ENCODE peak calls at places on chromosomes 6 and 20, in five cellular contexts. R is body of pancreas, D is Panc1, Z is hepatocyte, Y is lower lobe of right lung. Q is an unnamed sample.

GRCh38 chr6:109389650-109390274 is 7.5 kb upstream of the CD164 start:
- DNase-seq in R (no peak), D (no peak), Z (no peak), Y (no peak), Q (no peak)

GRCh38 chr6:81511423-81511822 is 241.1 kb downstream of the TENT5A start:
- DNase-seq in R (no peak), D (no peak), Z (no peak), Y (no peak), Q (no peak)

GRCh38 chr6:72940265-72940664 is 285.0 kb downstream of the KHDC1L start:
- DNase-seq in R (no peak), D (no peak), Z (no peak), Y (no peak), Q (no peak)

GRCh38 chr6:150229775-150230561 is 87.1 kb downstream of the PPP1R14C start:
- DNase-seq in R (no peak), D (no peak), Z (no peak), Y (no peak), Q (no peak)

GRCh38 chr6:34272022-34272926 is 23.5 kb upstream of the SMIM29 start:
- DNase-seq in R (peak; percentile 32), D (no peak), Z (no peak), Y (peak; percentile 63), Q (peak; percentile 87)

GRCh38 chr6:167787896-167788530 is 38.7 kb upstream of the AFDN start:
- DNase-seq in R (no peak), D (no peak), Z (no peak), Y (no peak), Q (peak; percentile 40)

GRCh38 chr6:108945686-108946158 is 97.5 kb downstream of the ARMC2 start:
- DNase-seq in R (peak; percentile 76), D (no peak), Z (no peak), Y (peak; percentile 53), Q (peak; percentile 86)

GRCh38 chr20:17394411-17394810 is 136.8 kb downstream of the BFSP1 start:
- DNase-seq in R (no peak), D (no peak), Z (no peak), Y (no peak), Q (no peak)

GRCh38 chr20:24673678-24674570 is 204.5 kb downstream of the SYNDIG1 start:
- DNase-seq in R (no peak), D (no peak), Z (no peak), Y (no peak), Q (peak; percentile 48)

GRCh38 chr6:19988555-19988954 is 151.4 kb downstream of the ID4 start:
- DNase-seq in R (no peak), D (no peak), Z (peak; percentile 58), Y (no peak), Q (no peak)

GRCh38 chr6:148509789-148510581 is 167.3 kb downstream of the SASH1 start:
- DNase-seq in R (peak; percentile 48), D (no peak), Z (peak; percentile 56), Y (peak; percentile 75), Q (no peak)

GRCh38 chr20:36126836-36127529 is 27.6 kb upstream of the EPB41L1 start:
- DNase-seq in R (no peak), D (no peak), Z (no peak), Y (no peak), Q (no peak)

GRCh38 chr6:6851059-6851658 is 256.6 kb upstream of the RREB1 start:
- DNase-seq in R (peak; percentile 92), D (no peak), Z (peak; percentile 75), Y (peak; percentile 62), Q (no peak)

GRCh38 chr6:166608819-166609218 is 18.2 kb downstream of the RPS6KA2 start:
- DNase-seq in R (no peak), D (no peak), Z (no peak), Y (no peak), Q (no peak)

GRCh38 chr20:21089421-21089820 is 16.7 kb downstream of the LINC00237 start:
- DNase-seq in R (no peak), D (no peak), Z (no peak), Y (no peak), Q (no peak)

GRCh38 chr20:5126512-5127203 is at the start of gene CDS2:
- DNase-seq in R (peak; percentile 100), D (peak; percentile 97), Z (peak; percentile 99), Y (peak; percentile 100), Q (peak; percentile 100)

GRCh38 chr6:31402324-31403282 is 792 bp upstream of the MICA start:
- DNase-seq in R (peak; percentile 22), D (no peak), Z (peak; percentile 57), Y (no peak), Q (no peak)

GRCh38 chr20:56752274-56752673 is 123.2 kb downstream of the TFAP2C start:
- DNase-seq in R (no peak), D (no peak), Z (no peak), Y (no peak), Q (no peak)

GRCh38 chr20:1075564-1075963 is 42.8 kb upstream of the PSMF1 start:
- DNase-seq in R (no peak), D (no peak), Z (no peak), Y (no peak), Q (no peak)

GRCh38 chr6:71238351-71238750 is 50.3 kb upstream of the OGFRL1 start:
- DNase-seq in R (no peak), D (no peak), Z (no peak), Y (no peak), Q (no peak)

GRCh38 chr20:555933-556332 is 12.3 kb upstream of the CSNK2A1 start:
- DNase-seq in R (no peak), D (no peak), Z (peak; percentile 69), Y (no peak), Q (no peak)

GRCh38 chr6:69594405-69594804 is 202.4 kb downstream of the LMBRD1 start:
- DNase-seq in R (no peak), D (no peak), Z (no peak), Y (no peak), Q (no peak)

GRCh38 chr20:10713161-10713560 is 39.4 kb upstream of the JAG1 start:
- DNase-seq in R (peak; percentile 34), D (no peak), Z (no peak), Y (no peak), Q (no peak)

GRCh38 chr6:36098920-36099647 is 31.2 kb upstream of the MAPK13 start:
- DNase-seq in R (no peak), D (no peak), Z (peak; percentile 27), Y (no peak), Q (no peak)

GRCh38 chr20:5770240-5770986 is 20.2 kb downstream of the SHLD1 start:
- DNase-seq in R (no peak), D (no peak), Z (no peak), Y (no peak), Q (no peak)

GRCh38 chr6:43673444-43674063 is 14.0 kb downstream of the MRPS18A start:
- DNase-seq in R (peak; percentile 72), D (no peak), Z (no peak), Y (no peak), Q (no peak)

GRCh38 chr6:27303613-27304272 is 8.3 kb downstream of the POM121L2 start:
- DNase-seq in R (no peak), D (no peak), Z (no peak), Y (no peak), Q (no peak)

GRCh38 chr6:71209626-71210025 is 79.0 kb upstream of the OGFRL1 start:
- DNase-seq in R (no peak), D (no peak), Z (no peak), Y (no peak), Q (no peak)

GRCh38 chr6:169404828-169405227 is 151.2 kb upstream of the THBS2 start:
- DNase-seq in R (no peak), D (no peak), Z (no peak), Y (no peak), Q (no peak)

GRCh38 chr20:50338479-50339195 is 148.0 kb downstream of the CEBPB start:
- DNase-seq in R (no peak), D (no peak), Z (no peak), Y (no peak), Q (peak; percentile 78)

GRCh38 chr20:54875307-54875706 is 399.9 kb downstream of the DOK5 start:
- DNase-seq in R (no peak), D (no peak), Z (no peak), Y (no peak), Q (no peak)

DNA sequence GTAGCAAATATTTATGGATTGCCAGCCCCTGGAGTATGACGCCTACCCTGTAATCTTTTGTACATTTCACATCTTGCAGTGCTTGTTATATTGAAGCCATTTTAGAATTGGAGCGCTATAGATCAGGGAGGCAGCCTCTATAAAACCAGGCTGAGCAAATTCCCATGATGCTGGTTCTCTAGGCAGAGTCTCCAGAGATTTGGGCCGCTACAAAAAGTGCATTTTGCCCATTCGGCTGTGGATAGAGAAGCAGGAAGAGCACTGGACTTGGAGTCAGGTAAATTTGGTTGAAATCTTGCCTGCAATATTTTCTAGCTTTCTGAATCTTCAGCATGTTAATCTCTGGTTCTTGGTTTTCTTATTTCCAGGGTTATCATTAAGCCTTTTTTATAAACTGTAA is 2.0 kb downstream of the YWHAB start:
- DNase-seq in R (no peak), D (no peak), Z (no peak), Y (no peak), Q (no peak)
- H3K4me3 ChIP-seq in R (no peak overlapping the region), D (peak overlapping the region; percentile 94), Z (peak overlapping the region; percentile 61), Y (peak overlapping the region; percentile 77), Q (peak overlapping the region; percentile 97)

GRCh38 chr20:51360451-51361230 is 181.9 kb downstream of the NFATC2 start:
- DNase-seq in R (no peak), D (peak; percentile 64), Z (peak; percentile 29), Y (no peak), Q (peak; percentile 41)
- TF ChIP-seq CTCF in R (no peak), D (no peak), Z (no peak), Y (no peak), Q (no peak)

GRCh38 chr6:96834070-96834469 is 3.2 kb downstream of the GPR63 start:
- DNase-seq in R (no peak), D (no peak), Z (no peak), Y (no peak), Q (no peak)

GRCh38 chr6:96826865-96827264 is 10.4 kb downstream of the GPR63 start:
- DNase-seq in R (no peak), D (no peak), Z (no peak), Y (no peak), Q (no peak)

GRCh38 chr6:96836579-96837137 is 619 bp downstream of the GPR63 start:
- DNase-seq in R (peak; percentile 2), D (no peak), Z (peak; percentile 25), Y (no peak), Q (no peak)

GRCh38 chr6:96837138-96837971 is at the start of gene GPR63:
- DNase-seq in R (peak; percentile 67), D (no peak), Z (peak; percentile 82), Y (peak; percentile 71), Q (peak; percentile 88)

DNA sequence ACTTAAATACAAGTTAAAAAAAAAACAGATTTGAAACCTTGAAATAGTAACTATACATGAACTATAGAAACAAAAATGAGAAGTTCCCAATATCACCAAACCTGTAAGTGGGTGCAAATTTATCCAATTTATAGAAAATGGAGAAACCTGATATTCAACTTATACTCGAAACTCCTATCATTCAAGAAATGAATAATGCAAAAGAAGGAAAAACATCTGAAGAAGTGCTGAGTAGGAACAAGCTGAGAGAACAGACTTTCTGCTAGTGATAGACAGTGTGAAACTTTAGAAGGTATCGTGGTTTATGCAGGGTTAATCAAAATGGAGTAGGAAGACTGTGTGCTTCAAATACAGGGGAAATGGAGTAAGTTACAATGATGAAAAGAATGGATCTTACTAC is 4.5 kb downstream of the GPR63 start:
- DNase-seq in R (no peak), D (no peak), Z (no peak), Y (no peak), Q (no peak)
- H3K4me1 ChIP-seq in R (peaks cover 9% of the 10 kb centered on the region), D (peaks cover 5% of the 10 kb centered on the region), Z (no peaks in the 10 kb centered on the region), Y (peaks cover 10% of the 10 kb centered on the region), Q (peaks cover 6% of the 10 kb centered on the region)

DNA sequence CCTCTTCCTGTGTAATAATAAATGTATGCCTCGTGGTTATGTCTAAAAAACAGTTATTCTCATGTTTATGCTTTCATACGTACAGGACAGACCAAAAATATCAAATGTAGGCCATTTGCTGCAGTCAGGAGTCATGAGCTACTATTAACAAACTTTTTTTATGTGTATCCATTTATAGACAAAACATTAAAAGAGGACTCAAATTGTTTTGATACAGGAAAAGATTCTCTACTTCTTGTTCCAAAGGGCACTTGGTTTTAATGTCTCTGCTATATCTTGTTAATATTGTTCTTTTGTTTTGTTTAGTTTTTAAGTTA is 155.2 kb downstream of the ZDHHC14 start:
- DNase-seq in R (no peak), D (no peak), Z (no peak), Y (no peak), Q (no peak)
- H3K4me3 ChIP-seq in R (no peak overlapping the region), D (peak overlapping the region; percentile 36), Z (no peak overlapping the region), Y (no peak overlapping the region), Q (no peak overlapping the region)

Q was measured in spleen.